ENCODE peak calls at places on chromosomes 5 and 9, in five cellular contexts. One of them, this sample, is unnamed.

GRCh38 chr9:92631452-92632211 is 38.3 kb downstream of the IPPK start:
- DNase-seq in mammary epithelial cell: no peak
- DNase-seq in body of pancreas: no peak
- DNase-seq in PC-3: no peak
- DNase-seq in testis: peak; percentile 12
- DNase-seq in this sample: peak; percentile 2

GRCh38 chr5:88667187-88668141 is 215.5 kb downstream of the MEF2C start:
- DNase-seq in mammary epithelial cell: no peak
- DNase-seq in body of pancreas: no peak
- DNase-seq in PC-3: peak; percentile 11
- DNase-seq in testis: no peak
- DNase-seq in this sample: no peak

GRCh38 chr9:70257991-70258691 is 637 bp upstream of the SMC5 start:
- DNase-seq in mammary epithelial cell: peak; percentile 83
- DNase-seq in body of pancreas: peak; percentile 82
- DNase-seq in PC-3: no peak
- DNase-seq in testis: peak; percentile 60
- DNase-seq in this sample: no peak

GRCh38 chr9:19992556-19992955 is 203.7 kb upstream of the SLC24A2 start:
- DNase-seq in mammary epithelial cell: peak; percentile 44
- DNase-seq in body of pancreas: no peak
- DNase-seq in PC-3: peak; percentile 52
- DNase-seq in testis: no peak
- DNase-seq in this sample: no peak

GRCh38 chr9:86703346-86703745 is 244.0 kb downstream of the GAS1 start:
- DNase-seq in mammary epithelial cell: no peak
- DNase-seq in body of pancreas: no peak
- DNase-seq in PC-3: no peak
- DNase-seq in testis: no peak
- DNase-seq in this sample: no peak

GRCh38 chr5:171521219-171521633 is 101.8 kb downstream of the FGF18 start:
- DNase-seq in mammary epithelial cell: peak; percentile 76
- DNase-seq in body of pancreas: no peak
- DNase-seq in PC-3: peak; percentile 95
- DNase-seq in testis: peak; percentile 31
- DNase-seq in this sample: no peak

GRCh38 chr5:168086104-168086610 is 205.3 kb upstream of the WWC1 start:
- DNase-seq in mammary epithelial cell: peak; percentile 21
- DNase-seq in body of pancreas: peak; percentile 32
- DNase-seq in PC-3: peak; percentile 83
- DNase-seq in testis: no peak
- DNase-seq in this sample: no peak

GRCh38 chr5:159052282-159053011 is 47.3 kb downstream of the EBF1 start:
- DNase-seq in mammary epithelial cell: no peak
- DNase-seq in body of pancreas: no peak
- DNase-seq in PC-3: no peak
- DNase-seq in testis: no peak
- DNase-seq in this sample: no peak

GRCh38 chr9:105694320-105694847 is at the start of gene TMEM38B:
- DNase-seq in mammary epithelial cell: peak; percentile 67
- DNase-seq in body of pancreas: peak; percentile 83
- DNase-seq in PC-3: peak; percentile 80
- DNase-seq in testis: peak; percentile 88
- DNase-seq in this sample: peak; percentile 25

GRCh38 chr5:69502375-69503143 is 10.0 kb downstream of the OCLN start:
- DNase-seq in mammary epithelial cell: peak; percentile 88
- DNase-seq in body of pancreas: no peak
- DNase-seq in PC-3: peak; percentile 42
- DNase-seq in testis: no peak
- DNase-seq in this sample: no peak

GRCh38 chr9:87732344-87732743 is 6.4 kb downstream of the CTSL start:
- DNase-seq in mammary epithelial cell: no peak
- DNase-seq in body of pancreas: no peak
- DNase-seq in PC-3: no peak
- DNase-seq in testis: no peak
- DNase-seq in this sample: no peak

GRCh38 chr5:17192191-17192590 is 25.2 kb upstream of the BASP1 start:
- DNase-seq in mammary epithelial cell: no peak
- DNase-seq in body of pancreas: no peak
- DNase-seq in PC-3: no peak
- DNase-seq in testis: peak; percentile 31
- DNase-seq in this sample: no peak

GRCh38 chr5:145793574-145793973 is 41.6 kb downstream of the PRELID2 start:
- DNase-seq in mammary epithelial cell: no peak
- DNase-seq in body of pancreas: no peak
- DNase-seq in PC-3: no peak
- DNase-seq in testis: no peak
- DNase-seq in this sample: no peak

GRCh38 chr9:114171500-114171899 is 16.2 kb downstream of the COL27A1 start:
- DNase-seq in mammary epithelial cell: no peak
- DNase-seq in body of pancreas: no peak
- DNase-seq in PC-3: no peak
- DNase-seq in testis: no peak
- DNase-seq in this sample: no peak

GRCh38 chr5:111074244-111074643 is 2.7 kb downstream of the TSLP start:
- DNase-seq in mammary epithelial cell: no peak
- DNase-seq in body of pancreas: no peak
- DNase-seq in PC-3: no peak
- DNase-seq in testis: no peak
- DNase-seq in this sample: no peak
- H3K27me3 ChIP-seq in mammary epithelial cell: peaks cover 4% of the 10 kb centered on the region
- H3K27me3 ChIP-seq in body of pancreas: no peaks in the 10 kb centered on the region
- H3K27me3 ChIP-seq in PC-3: no peaks in the 10 kb centered on the region
- H3K27me3 ChIP-seq in testis: no peaks in the 10 kb centered on the region
- H3K27me3 ChIP-seq in this sample: no peaks in the 10 kb centered on the region

GRCh38 chr9:94870793-94871558 is 144.5 kb downstream of the AOPEP start:
- DNase-seq in mammary epithelial cell: peak; percentile 54
- DNase-seq in body of pancreas: no peak
- DNase-seq in PC-3: peak; percentile 68
- DNase-seq in testis: no peak
- DNase-seq in this sample: no peak
- H3K27ac ChIP-seq in mammary epithelial cell: peak overlapping the region; percentile 40
- H3K27ac ChIP-seq in body of pancreas: no peak overlapping the region
- H3K27ac ChIP-seq in PC-3: peak overlapping the region; percentile 99
- H3K27ac ChIP-seq in testis: no peak overlapping the region
- H3K27ac ChIP-seq in this sample: peak overlapping the region; percentile 58

GRCh38 chr5:31408814-31409213 is 123.1 kb downstream of the DROSHA start:
- DNase-seq in mammary epithelial cell: peak; percentile 90
- DNase-seq in body of pancreas: no peak
- DNase-seq in PC-3: peak; percentile 53
- DNase-seq in testis: no peak
- DNase-seq in this sample: no peak
- H3K36me3 ChIP-seq in mammary epithelial cell: peaks cover 7% of the 10 kb centered on the region
- H3K36me3 ChIP-seq in body of pancreas: no peaks in the 10 kb centered on the region
- H3K36me3 ChIP-seq in PC-3: peaks cover 62% of the 10 kb centered on the region
- H3K36me3 ChIP-seq in testis: no peaks in the 10 kb centered on the region
- H3K36me3 ChIP-seq in this sample: peaks cover 71% of the 10 kb centered on the region

GRCh38 chr5:174273325-174273724 is 227.8 kb downstream of the NSG2 start:
- DNase-seq in mammary epithelial cell: no peak
- DNase-seq in body of pancreas: no peak
- DNase-seq in PC-3: no peak
- DNase-seq in testis: no peak
- DNase-seq in this sample: no peak

GRCh38 chr5:174275959-174276358 is 230.5 kb downstream of the NSG2 start:
- DNase-seq in mammary epithelial cell: no peak
- DNase-seq in body of pancreas: no peak
- DNase-seq in PC-3: no peak
- DNase-seq in testis: no peak
- DNase-seq in this sample: no peak

GRCh38 chr5:174272671-174273070 is 227.2 kb downstream of the NSG2 start:
- DNase-seq in mammary epithelial cell: no peak
- DNase-seq in body of pancreas: no peak
- DNase-seq in PC-3: no peak
- DNase-seq in testis: no peak
- DNase-seq in this sample: no peak

GRCh38 chr5:174271316-174271715 is 225.8 kb downstream of the NSG2 start:
- DNase-seq in mammary epithelial cell: no peak
- DNase-seq in body of pancreas: no peak
- DNase-seq in PC-3: no peak
- DNase-seq in testis: no peak
- DNase-seq in this sample: no peak
- H3K27me3 ChIP-seq in mammary epithelial cell: no peaks in the 10 kb centered on the region
- H3K27me3 ChIP-seq in body of pancreas: no peaks in the 10 kb centered on the region
- H3K27me3 ChIP-seq in PC-3: peaks cover 38% of the 10 kb centered on the region
- H3K27me3 ChIP-seq in testis: no peaks in the 10 kb centered on the region
- H3K27me3 ChIP-seq in this sample: no peaks in the 10 kb centered on the region

GRCh38 chr9:131271506-131271931 is 4.8 kb downstream of the FAM78A start:
- DNase-seq in mammary epithelial cell: no peak
- DNase-seq in body of pancreas: no peak
- DNase-seq in PC-3: no peak
- DNase-seq in testis: no peak
- DNase-seq in this sample: no peak
- H3K27ac ChIP-seq in mammary epithelial cell: no peak overlapping the region
- H3K27ac ChIP-seq in body of pancreas: peak overlapping the region; percentile 65
- H3K27ac ChIP-seq in PC-3: no peak overlapping the region
- H3K27ac ChIP-seq in testis: peak overlapping the region; percentile 58
- H3K27ac ChIP-seq in this sample: no peak overlapping the region

GRCh38 chr5:91690921-91691320 is 307.8 kb upstream of the ARRDC3 start:
- DNase-seq in mammary epithelial cell: no peak
- DNase-seq in body of pancreas: no peak
- DNase-seq in PC-3: no peak
- DNase-seq in testis: no peak
- DNase-seq in this sample: no peak

GRCh38 chr5:91687430-91687829 is 304.3 kb upstream of the ARRDC3 start:
- DNase-seq in mammary epithelial cell: no peak
- DNase-seq in body of pancreas: no peak
- DNase-seq in PC-3: no peak
- DNase-seq in testis: no peak
- DNase-seq in this sample: no peak

GRCh38 chr5:91691592-91691991 is 308.5 kb upstream of the ARRDC3 start:
- DNase-seq in mammary epithelial cell: no peak
- DNase-seq in body of pancreas: no peak
- DNase-seq in PC-3: no peak
- DNase-seq in testis: no peak
- DNase-seq in this sample: no peak
- H3K36me3 ChIP-seq in mammary epithelial cell: no peaks in the 10 kb centered on the region
- H3K36me3 ChIP-seq in body of pancreas: no peaks in the 10 kb centered on the region
- H3K36me3 ChIP-seq in PC-3: no peaks in the 10 kb centered on the region
- H3K36me3 ChIP-seq in testis: no peaks in the 10 kb centered on the region
- H3K36me3 ChIP-seq in this sample: no peaks in the 10 kb centered on the region

GRCh38 chr5:155983954-155984353 is 343.0 kb upstream of the SGCD start:
- DNase-seq in mammary epithelial cell: no peak
- DNase-seq in body of pancreas: no peak
- DNase-seq in PC-3: no peak
- DNase-seq in testis: no peak
- DNase-seq in this sample: no peak
- H3K27me3 ChIP-seq in mammary epithelial cell: no peaks in the 10 kb centered on the region
- H3K27me3 ChIP-seq in body of pancreas: no peaks in the 10 kb centered on the region
- H3K27me3 ChIP-seq in PC-3: no peaks in the 10 kb centered on the region
- H3K27me3 ChIP-seq in testis: no peaks in the 10 kb centered on the region
- H3K27me3 ChIP-seq in this sample: no peaks in the 10 kb centered on the region

DNA sequence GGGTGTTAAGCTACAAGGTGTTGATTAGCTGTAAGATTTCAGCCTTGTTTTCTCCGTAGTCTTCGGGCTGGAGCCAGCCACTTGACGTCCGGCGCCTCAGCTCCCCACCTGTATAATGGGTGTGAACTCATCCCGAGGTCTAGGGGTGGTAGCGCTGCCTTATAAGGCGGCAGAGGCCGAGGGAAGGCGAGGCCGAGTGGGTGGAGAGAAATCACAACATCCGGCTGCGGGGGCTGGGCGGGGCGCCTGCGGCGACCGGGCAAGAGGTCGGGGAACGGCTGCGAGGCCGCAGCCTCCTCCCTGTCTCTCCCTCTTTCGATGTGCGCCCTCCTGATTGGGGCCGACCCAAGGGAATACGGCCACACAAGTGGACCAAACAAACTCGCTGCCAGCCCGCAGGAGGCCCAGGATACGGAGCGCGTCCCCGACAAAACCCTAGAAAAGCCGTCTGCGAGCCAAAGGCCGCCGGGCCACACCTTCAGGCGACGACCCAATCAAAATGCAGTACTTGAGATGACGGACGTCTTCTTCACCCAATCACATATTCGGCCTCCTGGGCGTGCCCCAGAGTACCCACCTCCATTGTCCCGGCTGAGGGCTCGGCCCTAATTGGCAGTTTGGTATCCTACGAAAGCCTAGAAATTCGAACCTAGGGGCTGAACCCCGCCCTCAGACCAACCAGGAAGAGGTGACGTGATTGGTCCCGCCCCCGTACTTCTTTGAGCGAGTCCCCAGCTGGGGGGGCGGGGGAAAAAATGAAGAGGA is 493 bp upstream of the GRK6 start:
- DNase-seq in mammary epithelial cell: peak; percentile 100
- DNase-seq in body of pancreas: peak; percentile 100
- DNase-seq in PC-3: peak; percentile 100
- DNase-seq in testis: peak; percentile 100
- DNase-seq in this sample: peak; percentile 100
- H3K27ac ChIP-seq in mammary epithelial cell: peak overlapping the region; percentile 71
- H3K27ac ChIP-seq in body of pancreas: peak overlapping the region; percentile 94
- H3K27ac ChIP-seq in PC-3: peak overlapping the region; percentile 72
- H3K27ac ChIP-seq in testis: peak overlapping the region; percentile 92
- H3K27ac ChIP-seq in this sample: peak overlapping the region; percentile 82

DNA sequence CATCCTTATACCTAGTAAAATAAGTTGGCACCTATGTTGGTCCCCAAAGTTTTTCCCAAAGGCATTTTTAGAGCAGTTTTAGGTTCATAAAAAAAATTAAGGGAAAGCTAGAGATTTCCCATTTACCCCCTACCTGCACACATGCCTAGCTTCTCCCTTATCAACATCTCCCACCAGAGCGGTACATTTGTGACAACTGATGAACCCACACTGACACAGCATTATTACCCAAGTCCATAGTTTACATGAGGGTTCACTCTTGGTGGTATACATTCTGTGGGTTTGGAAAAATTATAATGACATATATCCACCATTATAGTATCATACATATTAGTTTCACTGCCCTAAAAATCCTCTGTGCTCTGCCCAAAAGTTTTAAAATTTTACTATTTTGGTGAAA is 12.0 kb downstream of the RAD1 start:
- DNase-seq in mammary epithelial cell: no peak
- DNase-seq in body of pancreas: no peak
- DNase-seq in PC-3: no peak
- DNase-seq in testis: no peak
- DNase-seq in this sample: no peak
- H3K36me3 ChIP-seq in mammary epithelial cell: peaks cover 10% of the 10 kb centered on the region
- H3K36me3 ChIP-seq in body of pancreas: no peaks in the 10 kb centered on the region
- H3K36me3 ChIP-seq in PC-3: peaks cover 14% of the 10 kb centered on the region
- H3K36me3 ChIP-seq in testis: no peaks in the 10 kb centered on the region
- H3K36me3 ChIP-seq in this sample: peaks cover 18% of the 10 kb centered on the region

GRCh38 chr5:135396459-135397055 is 2.5 kb downstream of the MACROH2A1 start:
- DNase-seq in mammary epithelial cell: peak; percentile 31
- DNase-seq in body of pancreas: no peak
- DNase-seq in PC-3: peak; percentile 24
- DNase-seq in testis: no peak
- DNase-seq in this sample: no peak
- H3K27me3 ChIP-seq in mammary epithelial cell: no peaks in the 10 kb centered on the region
- H3K27me3 ChIP-seq in body of pancreas: no peaks in the 10 kb centered on the region
- H3K27me3 ChIP-seq in PC-3: no peaks in the 10 kb centered on the region
- H3K27me3 ChIP-seq in testis: no peaks in the 10 kb centered on the region
- H3K27me3 ChIP-seq in this sample: no peaks in the 10 kb centered on the region